ENCODE peak calls at places on chromosomes 2 and 18, in five cellular contexts. A is neuronal stem cell, T is H9, C is trophoblast cell, O is H1. U is an unnamed sample.

GRCh38 chr2:62333961-62334360 is 138.0 kb downstream of the B3GNT2 start:
- DNase-seq in A (no peak), T (no peak), C (no peak), O (no peak), U (no peak)

GRCh38 chr18:68275616-68276015 is 439.3 kb downstream of the TMX3 start:
- DNase-seq in C (no peak), A (no peak), O (no peak), T (no peak), U (peak)

GRCh38 chr18:75253784-75254183 is 43.2 kb downstream of the TSHZ1 start:
- DNase-seq in A (no peak), T (no peak), O (no peak), C (no peak), U (peak)

GRCh38 chr2:79849949-79850348 is 337.1 kb downstream of the CTNNA2 start:
- DNase-seq in O (no peak), A (no peak), T (no peak), C (no peak), U (no peak)

GRCh38 chr2:69490486-69490885 is 53.3 kb upstream of the NFU1 start:
- DNase-seq in A (no peak), T (no peak), C (no peak), O (no peak), U (no peak)

GRCh38 chr2:78431241-78431640 is 594.3 kb upstream of the REG3G start:
- DNase-seq in A (peak), C (no peak), T (no peak), O (no peak), U (peak)

GRCh38 chr18:76405761-76406356 is 89.2 kb downstream of the ZNF516 start:
- DNase-seq in C (peak), T (peak), A (peak), O (peak), U (peak)

GRCh38 chr2:199136681-199137080 is 321.1 kb downstream of the SATB2 start:
- DNase-seq in C (no peak), A (no peak), O (no peak), T (no peak), U (peak)

GRCh38 chr18:48813833-48814489 is 136.8 kb downstream of the SMAD7 start:
- DNase-seq in O (peak), A (no peak), C (no peak), T (peak), U (no peak)

GRCh38 chr2:134988994-134989605 is 58.1 kb downstream of the MAP3K19 start:
- DNase-seq in A (no peak), T (no peak), C (no peak), O (no peak), U (peak)

GRCh38 chr2:159202568-159203071 is 83.9 kb downstream of the WDSUB1 start:
- DNase-seq in T (no peak), A (no peak), O (no peak), C (peak), U (peak)

GRCh38 chr2:27723372-27724144 is 48.0 kb upstream of the MRPL33 start:
- DNase-seq in A (peak), T (peak), O (peak), C (peak), U (peak)

GRCh38 chr2:104889261-104890091 is 35.6 kb downstream of the POU3F3 start:
- DNase-seq in O (no peak), A (no peak), C (no peak), T (peak), U (no peak)

GRCh38 chr2:122135353-122135947 is 380.0 kb downstream of the TSN start:
- DNase-seq in O (no peak), T (no peak), C (no peak), A (no peak), U (no peak)
- H2BK12ac ChIP-seq in O (no peak), T (no peak), C (no peak), A (no peak), U (no peak)

GRCh38 chr2:100875516-100876230 is 55.7 kb downstream of the NPAS2 start:
- DNase-seq in C (no peak), A (peak), O (no peak), T (no peak), U (peak)
- H2BK12ac ChIP-seq in C (no peak), A (peak), O (no peak), T (no peak), U (no peak)

GRCh38 chr2:9235388-9236344 is 29.1 kb downstream of the ASAP2 start:
- DNase-seq in T (peak), C (no peak), A (no peak), O (no peak), U (peak)

GRCh38 chr2:9236867-9237266 is 30.3 kb downstream of the ASAP2 start:
- DNase-seq in O (no peak), A (no peak), C (no peak), T (no peak), U (no peak)

GRCh38 chr2:9232166-9232479 is 25.5 kb downstream of the ASAP2 start:
- DNase-seq in O (no peak), A (no peak), C (no peak), T (peak), U (no peak)

GRCh38 chr2:9232886-9233285 is 26.3 kb downstream of the ASAP2 start:
- DNase-seq in O (no peak), C (peak), T (no peak), A (no peak), U (peak)

GRCh38 chr2:9234680-9235387 is 28.2 kb downstream of the ASAP2 start:
- DNase-seq in O (no peak), C (peak), T (no peak), A (no peak), U (peak)
- H2BK12ac ChIP-seq in O (no peak), C (peak), T (no peak), A (no peak), U (peak)

GRCh38 chr2:8624855-8625398 is 56.9 kb upstream of the ID2 start:
- DNase-seq in C (no peak), A (no peak), O (no peak), T (no peak), U (no peak)

GRCh38 chr2:8623576-8623957 is 58.3 kb upstream of the ID2 start:
- DNase-seq in O (no peak), C (no peak), A (no peak), T (no peak), U (no peak)

GRCh38 chr2:8625399-8626283 is 56.2 kb upstream of the ID2 start:
- DNase-seq in T (no peak), A (no peak), C (no peak), O (no peak), U (no peak)

GRCh38 chr2:8622924-8623465 is 58.9 kb upstream of the ID2 start:
- DNase-seq in A (no peak), O (no peak), T (no peak), C (no peak), U (no peak)

GRCh38 chr2:8623958-8624591 is 57.8 kb upstream of the ID2 start:
- DNase-seq in A (no peak), C (no peak), O (no peak), T (no peak), U (no peak)
- H2BK12ac ChIP-seq in A (peak), C (no peak), O (no peak), T (no peak), U (no peak)

GRCh38 chr2:31696068-31696467 is 115.3 kb upstream of the SRD5A2 start:
- DNase-seq in C (no peak), O (no peak), A (no peak), T (no peak), U (no peak)
- H2BK12ac ChIP-seq in C (no peak), O (no peak), A (no peak), T (no peak), U (no peak)

GRCh38 chr2:109350526-109350925 is 221.5 kb downstream of the SH3RF3 start:
- DNase-seq in T (no peak), O (peak), C (no peak), A (no peak), U (no peak)
- H2BK12ac ChIP-seq in T (no peak), O (no peak), C (no peak), A (no peak), U (peak)

U was measured in mesenchymal stem cell.